ENCODE peak calls at places on chromosomes 6 and 20, in four cellular contexts. G is epithelial cell of esophagus, Z is endodermal cell, S is vagina. X is an unnamed sample.

GRCh38 chr6:24340998-24341934 is 16.6 kb downstream of the DCDC2 start:
- DNase-seq in G (peak), S (no peak), Z (no peak), X (no peak)

GRCh38 chr6:15801912-15802311 is 139.1 kb upstream of the DTNBP1 start:
- DNase-seq in S (no peak), Z (no peak), G (no peak), X (no peak)

GRCh38 chr20:5919634-5920544 is 30.4 kb downstream of the TRMT6 start:
- DNase-seq in Z (peak), S (no peak), G (peak), X (no peak)

GRCh38 chr6:24537771-24538385 is 43.1 kb downstream of the ALDH5A1 start:
- DNase-seq in S (no peak), G (peak), Z (no peak), X (no peak)

GRCh38 chr20:14568225-14568624 is 230.8 kb upstream of the FLRT3 start:
- DNase-seq in G (peak), S (no peak), Z (no peak), X (no peak)

GRCh38 chr6:118398066-118398465 is 150.0 kb upstream of the PLN start:
- DNase-seq in Z (no peak), G (no peak), S (no peak), X (no peak)

GRCh38 chr6:152399409-152399808 is 237.8 kb downstream of the SYNE1 start:
- DNase-seq in Z (no peak), S (no peak), G (no peak), X (no peak)

GRCh38 chr6:30327232-30327746 is 562 bp downstream of the TRIM39 start:
- DNase-seq in Z (no peak), G (peak), S (no peak), X (no peak)

GRCh38 chr6:40000964-40001515 is 66.8 kb upstream of the MOCS1 start:
- DNase-seq in G (no peak), Z (no peak), S (no peak), X (no peak)

GRCh38 chr20:19210426-19211155 is 1.9 kb upstream of the SLC24A3 start:
- DNase-seq in S (no peak), Z (no peak), G (peak), X (no peak)

GRCh38 chr20:19211661-19212523 is 550 bp upstream of the SLC24A3 start:
- DNase-seq in S (no peak), Z (peak), G (no peak), X (no peak)

GRCh38 chr20:19213946-19214490 is 1.6 kb downstream of the SLC24A3 start:
- DNase-seq in G (no peak), S (no peak), Z (no peak), X (no peak)

GRCh38 chr20:19211252-19211651 is 1.2 kb upstream of the SLC24A3 start:
- DNase-seq in Z (peak), G (no peak), S (no peak), X (no peak)

DNA sequence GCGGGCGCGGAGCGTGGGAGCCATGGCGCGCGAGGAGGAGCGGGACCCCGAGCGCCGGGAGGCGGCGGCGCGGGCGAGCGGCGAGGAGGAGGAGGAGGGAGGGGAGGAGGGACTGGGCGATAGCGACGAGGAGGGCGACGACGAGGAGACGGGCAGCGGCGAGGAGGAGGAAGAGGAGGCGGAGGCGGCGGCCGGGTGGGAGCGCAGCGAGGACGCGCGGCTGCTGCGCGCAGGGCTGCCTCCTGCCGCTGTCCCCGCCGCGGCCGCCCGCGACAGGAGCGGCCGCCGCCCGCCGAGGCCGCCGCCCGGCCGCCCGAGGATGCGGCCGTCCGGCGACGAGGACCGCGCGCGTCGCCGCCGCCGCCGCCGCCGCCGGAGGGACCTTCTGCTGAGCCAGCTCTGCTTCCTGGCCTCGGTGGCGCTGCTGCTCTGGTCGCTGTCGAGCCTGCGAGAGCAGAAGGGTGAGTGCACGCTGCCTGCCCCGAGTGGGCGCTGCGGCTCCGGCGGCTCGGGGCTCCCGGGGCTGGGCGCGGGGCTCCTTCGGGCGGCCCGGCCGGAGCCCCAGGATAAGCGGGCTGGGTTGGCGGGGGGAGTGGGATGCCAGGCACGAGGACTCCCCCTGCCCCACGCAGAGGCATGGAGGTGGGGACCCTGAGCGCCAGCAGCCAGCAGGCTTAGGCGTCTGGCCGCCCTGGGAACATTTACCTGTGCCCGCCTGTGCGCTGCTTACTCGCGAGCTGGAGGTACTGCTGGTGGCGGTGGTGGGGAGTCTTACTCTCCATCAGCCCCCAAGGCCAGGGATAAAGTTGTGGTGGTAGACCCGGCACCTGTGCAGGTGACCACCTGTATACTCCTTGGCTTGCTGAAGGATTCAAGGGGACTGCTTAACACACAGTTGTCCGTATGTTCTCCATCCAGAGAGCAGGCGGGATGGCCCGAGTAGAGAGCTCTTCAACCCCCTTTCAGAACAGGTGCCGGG is at the start of gene SLC24A3:
- DNase-seq in G (peak), S (no peak), Z (peak), X (peak)
- H3K4me3 ChIP-seq in G (peak), S (peak), Z (peak), X (no peak)

DNA sequence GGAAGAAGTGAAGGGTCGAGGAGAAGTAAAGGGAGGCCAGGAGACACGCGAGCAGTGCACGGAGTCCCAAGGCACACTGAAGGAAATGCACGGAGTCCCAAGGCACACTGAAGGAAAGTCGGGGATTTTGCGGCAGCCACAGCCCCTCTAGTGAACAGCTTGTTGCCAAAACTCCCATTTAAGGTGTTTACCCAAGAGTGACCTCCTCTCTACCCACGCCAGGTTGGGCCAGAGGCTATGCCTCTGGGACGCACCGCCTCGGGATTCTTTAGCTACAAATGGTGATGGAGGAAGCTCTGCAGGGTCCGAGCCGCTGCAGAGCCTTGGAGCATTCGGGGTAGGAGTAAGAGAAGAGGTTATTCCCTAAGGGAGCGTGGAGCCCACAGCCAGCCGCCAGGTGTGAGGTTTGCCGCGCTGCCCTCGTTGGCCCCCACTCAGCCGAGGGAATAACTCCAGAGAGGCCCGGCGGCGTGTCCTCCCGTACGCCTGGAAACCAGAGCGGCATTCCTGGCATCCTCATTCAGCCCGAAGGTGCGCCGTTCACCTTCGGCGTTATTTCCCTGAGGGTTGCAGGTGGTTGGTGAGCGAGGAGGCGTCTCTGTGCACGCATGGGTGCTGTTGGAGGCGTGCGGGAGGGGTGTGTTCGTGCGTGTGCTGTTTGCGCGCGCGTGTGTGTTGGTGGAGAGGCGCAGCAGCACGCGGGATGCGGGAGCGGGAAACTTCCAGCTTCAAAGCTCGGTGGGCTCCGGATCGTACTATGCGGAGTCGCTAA is 3.4 kb upstream of the MAFB start:
- DNase-seq in S (no peak), G (peak), Z (peak), X (no peak)
- H3K4me3 ChIP-seq in S (no peak), G (no peak), Z (peak), X (no peak)

GRCh38 chr20:36861625-36861874 is 14.4 kb upstream of the TLDC2 start:
- DNase-seq in Z (no peak), G (no peak), S (no peak), X (no peak)
- H3K4me3 ChIP-seq in Z (peak), G (peak), S (peak), X (no peak)

DNA sequence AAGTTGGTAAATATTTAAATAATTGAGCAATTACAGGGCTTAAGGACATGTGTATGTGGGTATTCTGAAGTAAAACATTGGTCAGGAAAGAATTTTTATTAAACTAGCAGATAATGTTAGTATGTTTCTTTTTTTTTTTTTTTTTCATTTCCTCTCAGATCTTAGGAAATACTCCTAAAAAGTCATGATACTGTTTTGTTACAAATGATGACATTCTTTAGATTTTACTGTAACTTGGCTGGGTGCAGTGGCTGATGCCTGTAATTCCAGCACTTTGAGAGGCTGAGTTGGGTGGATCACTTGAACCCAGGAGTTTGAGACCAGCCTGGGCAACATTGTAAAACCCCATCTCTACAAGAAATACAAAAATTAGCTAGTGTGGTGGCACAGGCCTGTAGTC is 41.5 kb downstream of the CDC40 start:
- DNase-seq in Z (no peak), S (no peak), G (no peak), X (no peak)
- H3K4me3 ChIP-seq in Z (no peak), S (no peak), G (no peak), X (no peak)

GRCh38 chr6:120116343-120116742 is 766.8 kb upstream of the MAN1A1 start:
- DNase-seq in G (no peak), Z (no peak), S (no peak), X (no peak)
- H3K4me3 ChIP-seq in G (no peak), Z (no peak), S (no peak), X (no peak)

DNA sequence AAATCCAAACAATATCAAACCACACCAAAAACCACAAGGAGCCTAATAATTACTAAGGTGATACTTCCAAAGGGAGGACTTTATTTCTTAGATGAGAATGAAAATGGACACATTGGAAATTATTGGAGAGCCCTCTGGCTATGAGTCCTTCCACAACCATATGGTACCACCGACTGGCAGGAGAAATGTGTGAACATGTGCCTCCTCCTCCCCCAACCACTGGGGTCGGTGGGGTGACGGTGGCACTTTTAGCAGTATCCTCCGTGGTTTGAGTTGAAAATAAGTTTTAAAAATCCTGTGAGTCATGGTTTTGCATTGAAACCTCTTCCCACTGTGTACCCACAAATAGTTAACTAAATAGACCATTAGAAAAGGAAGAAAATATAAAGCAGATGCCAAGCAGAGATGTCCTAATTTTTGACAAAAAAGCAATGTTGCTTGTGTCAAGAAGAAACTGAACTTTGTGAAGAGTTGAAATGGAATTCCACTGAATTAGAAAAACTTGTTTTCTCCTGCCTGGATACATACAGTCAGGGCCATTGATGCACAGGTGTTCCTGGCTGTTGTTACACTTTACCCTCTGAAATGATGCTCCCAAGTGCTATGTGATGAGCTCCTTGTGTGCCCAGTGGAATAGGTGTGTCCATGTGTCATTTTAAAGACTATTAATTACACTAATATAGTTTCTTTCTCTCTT is 3.2 kb downstream of the EDN1 start:
- DNase-seq in Z (no peak), S (no peak), G (no peak), X (no peak)
- H3K4me3 ChIP-seq in Z (no peak), S (no peak), G (peak), X (no peak)

GRCh38 chr6:9543649-9544048 is 871.2 kb downstream of the TFAP2A start:
- DNase-seq in G (peak), S (no peak), Z (peak), X (no peak)
- H3K4me3 ChIP-seq in G (no peak), S (no peak), Z (no peak), X (no peak)

DNA sequence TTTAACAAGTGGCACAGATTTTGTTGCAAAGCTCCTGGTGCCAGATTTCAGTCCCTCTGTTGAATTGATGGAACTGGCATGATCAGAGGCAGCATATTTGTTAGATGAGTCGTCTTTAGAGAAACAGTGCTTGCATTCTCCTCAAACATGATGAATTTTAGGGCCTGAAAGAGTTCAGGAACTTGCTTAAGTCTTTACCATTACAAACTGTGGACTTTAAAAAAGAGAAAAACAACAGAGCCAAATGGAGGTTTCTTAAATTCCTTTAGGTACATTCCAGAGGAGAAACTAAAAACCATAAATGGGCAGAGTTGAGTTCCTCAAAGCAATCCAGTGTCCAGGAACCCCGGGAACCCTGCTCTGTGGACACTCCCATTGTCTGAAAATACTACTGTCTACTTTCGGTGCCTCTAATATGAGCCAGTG is 2.5 kb downstream of the GTF2H5 start:
- DNase-seq in S (no peak), Z (no peak), G (peak), X (no peak)
- H3K4me3 ChIP-seq in S (no peak), Z (no peak), G (no peak), X (no peak)

GRCh38 chr6:103675807-103676406 is 1183.8 kb downstream of the HACE1 start:
- DNase-seq in G (peak), Z (no peak), S (no peak), X (no peak)
- H3K4me3 ChIP-seq in G (no peak), Z (no peak), S (no peak), X (no peak)